ENCODE peak calls at places on chromosomes 13 and 19, in four cellular contexts. U is HCT116, T is GM23248, L is PC-3. K is an unnamed sample. For H3K9me2, the result is how much of the 10 kb centered on the place peaks cover.

GRCh38 chr19:27909861-27910260 is 1303.1 kb downstream of the UQCRFS1 start:
- DNase-seq in U (no peak), L (no peak), T (no peak), K (no peak)

GRCh38 chr13:80342541-80343371 is 1.8 kb upstream of the SPRY2 start:
- DNase-seq in L (peak), T (peak), U (no peak), K (peak)

GRCh38 chr19:7998081-7998480 is 7.4 kb downstream of the ELAVL1 start:
- DNase-seq in U (no peak), T (peak), L (no peak), K (no peak)

GRCh38 chr19:47726467-47726866 is 13.2 kb downstream of the EHD2 start:
- DNase-seq in U (no peak), T (peak), L (no peak), K (no peak)

GRCh38 chr19:24140099-24140498 is 53.1 kb downstream of the ZNF254 start:
- DNase-seq in L (peak), U (no peak), T (peak), K (peak)

GRCh38 chr13:109362606-109363005 is 423.8 kb downstream of the IRS2 start:
- DNase-seq in L (no peak), U (no peak), T (no peak), K (no peak)

GRCh38 chr19:56111601-56112312 is 9.3 kb downstream of the ZNF787 start:
- DNase-seq in T (no peak), L (no peak), U (no peak), K (no peak)

GRCh38 chr19:42088471-42089190 is 12.7 kb downstream of the ZNF574 start:
- DNase-seq in U (no peak), L (no peak), T (peak), K (no peak)

GRCh38 chr13:111494641-111495040 is 174.2 kb downstream of the TEX29 start:
- DNase-seq in T (no peak), U (no peak), L (no peak), K (no peak)

GRCh38 chr13:112752711-112753541 is 63.1 kb downstream of the ATP11A start:
- DNase-seq in T (no peak), L (no peak), U (no peak), K (no peak)

GRCh38 chr13:37074703-37075102 is 15.2 kb upstream of the SUPT20H start:
- DNase-seq in T (peak), L (peak), U (peak), K (peak)

GRCh38 chr13:105365831-105366230 is 1169.6 kb downstream of the EFNB2 start:
- DNase-seq in U (no peak), L (no peak), T (no peak), K (no peak)

GRCh38 chr13:65133094-65133493 is 2097.0 kb downstream of the PCDH9 start:
- DNase-seq in L (peak), U (peak), T (no peak), K (no peak)

GRCh38 chr19:47331490-47331889 is 485 bp upstream of the C5AR2 start:
- DNase-seq in L (no peak), U (no peak), T (no peak), K (no peak)

GRCh38 chr19:7865262-7865911 is 8.8 kb downstream of the PRR36 start:
- DNase-seq in U (no peak), L (no peak), T (no peak), K (no peak)

GRCh38 chr19:42357290-42357689 is 31.9 kb downstream of the MEGF8 start:
- DNase-seq in L (no peak), T (no peak), U (no peak), K (no peak)

GRCh38 chr19:47040869-47041268 is 7.6 kb downstream of the TMEM160 start:
- DNase-seq in T (no peak), L (no peak), U (no peak), K (no peak)

GRCh38 chr13:29487466-29488454 is 107.7 kb downstream of the SLC7A1 start:
- DNase-seq in U (no peak), T (no peak), L (no peak), K (no peak)

GRCh38 chr13:109938255-109938936 is 152.0 kb upstream of the IRS2 start:
- DNase-seq in T (peak), U (no peak), L (peak), K (peak)

GRCh38 chr19:18428837-18429674 is 8.9 kb downstream of the ISYNA1 start:
- DNase-seq in U (no peak), L (no peak), T (peak), K (peak)

GRCh38 chr19:16778796-16779411 is 50.3 kb upstream of the SIN3B start:
- DNase-seq in U (peak), L (peak), T (peak), K (peak)

GRCh38 chr19:6067975-6068374 is 42.3 kb downstream of the RFX2 start:
- DNase-seq in U (no peak), T (no peak), L (no peak), K (no peak)

GRCh38 chr13:67408823-67409222 is 178.7 kb upstream of the PCDH9 start:
- DNase-seq in T (no peak), L (no peak), U (no peak), K (peak)

GRCh38 chr13:86932935-86933334 is 738.2 kb upstream of the SLITRK5 start:
- DNase-seq in U (no peak), L (no peak), T (no peak), K (no peak)

GRCh38 chr19:19538077-19538764 is at the start of gene CILP2:
- DNase-seq in T (peak), U (no peak), L (peak), K (peak)

GRCh38 chr19:49210901-49211451 is 53.4 kb downstream of the TRPM4 start:
- DNase-seq in U (no peak), L (no peak), T (no peak), K (no peak)

GRCh38 chr13:26051231-26052135 is at the start of gene SHISA2:
- DNase-seq in T (peak), U (no peak), L (peak), K (peak)

GRCh38 chr13:75554981-75555380 is 5.4 kb downstream of the UCHL3 start:
- DNase-seq in L (peak), U (no peak), T (peak), K (no peak)

GRCh38 chr13:29260684-29261083 is 334.8 kb downstream of the SLC7A1 start:
- DNase-seq in T (no peak), U (no peak), L (no peak), K (peak)

GRCh38 chr13:99278843-99279242 is 20.7 kb upstream of the GPR18 start:
- DNase-seq in T (no peak), U (no peak), L (no peak), K (no peak)

GRCh38 chr19:39602224-39602623 is at the start of gene LGALS13:
- DNase-seq in U (no peak), L (no peak), T (no peak), K (no peak)

GRCh38 chr19:13974073-13974472 is 21.8 kb downstream of the DCAF15 start:
- DNase-seq in T (no peak), L (peak), U (peak), K (peak)

GRCh38 chr13:96948127-96948526 is 46.1 kb downstream of the OXGR1 start:
- DNase-seq in T (no peak), L (no peak), U (no peak), K (no peak)

GRCh38 chr19:18202759-18203407 is 959 bp downstream of the RAB3A start:
- DNase-seq in L (peak), U (no peak), T (peak), K (peak)

DNA sequence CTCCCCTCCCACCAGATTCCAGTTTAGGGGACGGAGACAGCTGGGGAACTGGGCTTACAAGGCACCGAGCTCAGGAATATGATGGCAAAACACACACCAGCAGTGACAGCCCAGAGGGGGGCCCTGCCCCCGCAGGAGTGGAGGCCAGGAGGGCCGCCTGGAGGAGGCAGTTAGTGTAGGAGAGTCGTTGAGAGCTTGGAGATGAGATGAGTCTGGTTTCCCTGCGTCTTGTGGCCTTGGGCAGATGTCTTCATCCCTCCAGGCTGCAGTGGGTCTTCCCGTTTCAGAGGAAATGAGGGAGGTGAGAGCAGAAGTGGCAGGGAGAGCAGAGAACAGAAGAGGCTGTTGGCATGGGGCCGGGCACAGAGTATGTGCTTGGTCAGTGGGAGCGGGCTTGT is 4.9 kb downstream of the CELF5 start:
- DNase-seq in T (no peak), U (no peak), L (no peak), K (no peak)
- TF ChIP-seq EZH2 in T (no peak), U (no peak), L (no peak), K (no peak)

GRCh38 chr13:35879111-35879510 is 252.1 kb downstream of the DCLK1 start:
- DNase-seq in L (no peak), T (no peak), U (no peak), K (no peak)
- H3K9me2 ChIP-seq in L (under half), T (under half), U (under half), K (under half)

GRCh38 chr13:93745884-93746283 is 519.3 kb downstream of the GPC6 start:
- DNase-seq in U (no peak), L (no peak), T (no peak), K (no peak)

GRCh38 chr13:93744886-93745285 is 518.3 kb downstream of the GPC6 start:
- DNase-seq in U (no peak), T (no peak), L (no peak), K (no peak)

GRCh38 chr13:93751117-93751516 is 524.5 kb downstream of the GPC6 start:
- DNase-seq in U (no peak), T (no peak), L (no peak), K (no peak)

GRCh38 chr13:93744033-93744432 is 517.4 kb downstream of the GPC6 start:
- DNase-seq in U (no peak), T (no peak), L (no peak), K (no peak)

DNA sequence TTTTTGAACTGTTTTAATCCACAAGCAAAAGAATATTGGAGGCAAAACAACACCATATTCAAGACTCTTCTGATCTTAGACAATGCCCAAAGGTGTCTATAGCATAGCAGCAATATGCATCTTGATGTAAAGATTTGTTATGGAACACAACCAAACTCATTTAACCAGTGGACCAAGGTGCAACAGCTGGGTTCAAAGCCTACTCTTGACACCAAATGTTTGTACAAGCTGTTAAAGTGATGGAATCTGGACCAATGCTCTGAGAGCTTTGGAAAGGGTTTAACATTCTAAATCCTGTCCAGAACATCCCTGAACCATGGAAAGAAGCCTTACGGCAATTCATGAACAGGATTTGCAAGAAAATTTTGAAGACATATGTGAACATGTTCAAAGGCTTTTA is 520.0 kb downstream of the GPC6 start:
- DNase-seq in L (no peak), T (no peak), U (no peak), K (no peak)
- TF ChIP-seq EZH2 in L (no peak), T (no peak), U (no peak), K (no peak)

DNA sequence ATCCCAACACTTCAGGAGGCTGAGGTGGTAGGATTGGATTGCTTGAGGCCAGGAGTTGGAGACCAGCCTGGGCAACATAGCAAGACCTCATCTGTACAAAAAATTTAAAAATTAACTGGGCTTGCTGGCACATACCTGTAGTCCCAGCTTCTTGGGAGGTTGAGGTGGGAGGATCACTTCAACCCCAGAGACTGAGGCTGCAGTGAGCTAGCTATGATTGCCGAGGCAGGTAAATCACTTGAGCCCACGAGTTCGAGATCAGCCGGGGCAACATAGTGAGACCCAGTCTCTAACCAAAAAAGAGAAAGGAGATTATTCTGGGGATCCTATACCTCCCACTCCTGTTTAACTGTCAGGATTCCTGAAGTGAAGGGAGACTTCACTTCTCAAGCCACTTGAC is 16.4 kb upstream of the GARRE1 start:
- DNase-seq in U (no peak), L (no peak), T (no peak), K (no peak)
- H3K9me2 ChIP-seq in U (under half), L (under half), T (under half), K (under half)

DNA sequence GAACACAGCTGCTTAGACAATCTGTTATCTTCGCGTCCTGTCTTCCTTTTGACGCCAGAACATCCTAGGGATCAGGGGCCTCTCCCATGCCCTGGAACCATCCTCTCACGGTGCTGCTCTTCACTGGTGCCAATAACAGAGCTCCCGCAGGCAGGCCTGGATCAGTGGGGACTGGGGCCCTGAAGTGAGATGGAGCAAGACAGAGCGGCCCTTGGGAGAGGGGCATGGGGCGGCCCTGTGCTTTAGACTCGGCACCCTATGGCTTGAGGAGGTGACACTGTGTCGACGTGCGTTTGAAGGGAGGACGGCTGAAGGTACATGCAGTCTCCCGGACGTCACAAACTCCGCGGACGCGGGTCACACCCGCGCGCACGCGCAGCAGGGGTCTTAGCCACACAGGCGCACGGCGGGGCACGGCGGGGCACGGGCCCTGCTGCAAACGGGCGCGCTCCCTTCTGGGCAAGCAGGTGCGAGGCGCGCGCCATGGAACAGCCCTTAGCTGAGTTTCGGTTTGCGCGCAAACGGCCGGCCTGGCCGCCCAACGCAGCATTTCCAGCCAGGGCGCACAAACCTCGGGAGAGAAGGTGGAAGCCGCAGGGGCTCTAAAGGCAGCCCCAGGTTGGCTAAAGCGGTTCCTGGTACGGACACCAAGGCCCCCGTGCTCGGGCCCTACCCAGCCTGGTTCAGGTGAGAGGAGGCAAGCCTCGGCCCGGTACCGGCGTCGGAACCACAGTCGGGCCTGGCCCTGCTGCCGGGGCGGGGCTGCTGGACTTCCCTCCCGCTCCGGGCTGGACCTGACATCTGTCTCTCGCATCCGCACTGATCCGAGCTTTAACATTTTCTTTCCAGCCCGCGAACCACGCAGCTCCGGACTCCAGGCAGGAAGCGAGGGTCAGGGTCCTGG is 16.5 kb upstream of the RNF17 start:
- DNase-seq in T (peak), L (no peak), U (no peak), K (peak)
- TF ChIP-seq EZH2 in T (no peak), L (peak), U (no peak), K (no peak)

GRCh38 chr19:31408460-31409124 is 59.4 kb upstream of the TSHZ3 start:
- DNase-seq in U (no peak), L (peak), T (peak), K (peak)
- H3K9me2 ChIP-seq in U (under half), L (under half), T (under half), K (under half)

K was measured in hepatocyte.